ENCODE peak calls at places on chromosomes 16 and 17, in eight cellular contexts. E is SK-N-SH, V is OCI-LY7, C is trophoblast cell, P is GM23338, L is DND-41, N is endothelial cell of umbilical vein, F is mesenchymal stem cell. M is an unnamed sample. For H3K36me3 and H3K4me1, the result is how much of the 10 kb centered on the place peaks cover.

GRCh38 chr16:19291459-19291858 is 5.9 kb downstream of the CLEC19A start:
- DNase-seq in P (peak), E (no peak), F (peak), C (peak), V (no peak), N (peak), L (no peak), M (peak)

GRCh38 chr16:56282455-56282854 is 91.2 kb downstream of the GNAO1 start:
- DNase-seq in P (no peak), V (peak), F (no peak), N (no peak), E (no peak), L (no peak), C (no peak), M (no peak)

GRCh38 chr16:28592979-28593553 is 3.8 kb downstream of the SULT1A2 start:
- DNase-seq in E (no peak), L (no peak), V (no peak), P (no peak), N (no peak), F (no peak), C (no peak), M (no peak)

GRCh38 chr17:36529121-36529520 is 5.5 kb downstream of the MYO19 start:
- DNase-seq in N (peak), F (peak), E (no peak), L (no peak), V (no peak), P (no peak), C (no peak), M (peak)

GRCh38 chr17:13642188-13642587 is 40.5 kb upstream of the HS3ST3A1 start:
- DNase-seq in F (peak), C (no peak), L (no peak), N (no peak), V (no peak), E (no peak), P (no peak), M (no peak)

GRCh38 chr17:80978499-80979497 is 12.8 kb upstream of the CHMP6 start:
- DNase-seq in F (no peak), N (no peak), L (no peak), P (no peak), V (no peak), E (no peak), C (no peak), M (no peak)

GRCh38 chr16:19583665-19584300 is 28.3 kb downstream of the VPS35L start:
- DNase-seq in E (peak), L (no peak), C (no peak), F (peak), N (peak), P (peak), V (peak), M (peak)

GRCh38 chr17:57408064-57408811 is 151.9 kb downstream of the MSI2 start:
- DNase-seq in E (no peak), C (no peak), L (peak), N (no peak), V (peak), P (peak), F (peak), M (no peak)

GRCh38 chr17:80187090-80187489 is 17.3 kb downstream of the CARD14 start:
- DNase-seq in L (no peak), F (peak), P (no peak), C (peak), V (no peak), N (no peak), E (no peak), M (peak)

GRCh38 chr17:63714550-63715277 is 14.8 kb upstream of the LIMD2 start:
- DNase-seq in V (no peak), F (peak), N (no peak), P (no peak), E (no peak), C (no peak), L (no peak), M (no peak)

GRCh38 chr17:13576661-13577526 is 24.8 kb downstream of the HS3ST3A1 start:
- DNase-seq in N (no peak), V (peak), E (no peak), L (no peak), C (no peak), F (no peak), P (no peak), M (no peak)

GRCh38 chr17:82815354-82815753 is 24.5 kb downstream of the ZNF750 start:
- DNase-seq in V (no peak), N (no peak), C (no peak), L (no peak), E (no peak), F (no peak), P (no peak), M (no peak)

DNA sequence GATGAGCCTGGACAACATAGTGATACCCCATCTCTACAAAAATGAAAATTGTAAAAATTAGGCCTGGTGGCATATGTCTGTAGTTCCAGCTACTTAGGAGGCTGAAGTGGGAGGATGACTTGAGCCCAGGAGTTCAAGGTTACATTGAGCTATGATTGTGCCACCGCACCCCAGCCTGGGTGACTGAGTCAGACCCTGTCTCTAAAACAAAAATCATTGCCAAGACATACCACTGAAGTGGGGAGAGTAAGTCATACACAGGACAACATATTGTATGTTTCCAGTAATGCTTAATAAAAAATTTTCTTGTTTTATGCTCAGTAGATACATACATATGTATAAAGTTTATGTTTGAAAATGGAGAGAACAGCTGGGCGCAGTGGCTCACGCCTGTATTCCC is 39.2 kb downstream of the NDE1 start:
- DNase-seq in N (no peak), C (no peak), V (no peak), E (no peak), P (no peak), F (no peak), L (no peak), M (no peak)
- H3K36me3 ChIP-seq in N (under half), C (half or more), V (half or more), E (under half), P (under half), F (half or more), L (half or more), M (under half)

GRCh38 chr17:78922876-78923498 is 2.2 kb downstream of the TIMP2 start:
- DNase-seq in E (no peak), F (no peak), V (no peak), P (no peak), N (no peak), C (no peak), L (no peak), M (no peak)

GRCh38 chr17:78925662-78926555 is 722 bp upstream of the TIMP2 start:
- DNase-seq in P (peak), N (peak), V (no peak), E (peak), C (peak), L (no peak), F (peak), M (no peak)

GRCh38 chr17:78925234-78925633 is at the start of gene TIMP2:
- DNase-seq in L (peak), V (peak), E (peak), C (peak), F (peak), P (peak), N (peak), M (no peak)

GRCh38 chr17:78924481-78925151 is 571 bp downstream of the TIMP2 start:
- DNase-seq in P (peak), E (peak), F (no peak), L (peak), V (no peak), C (no peak), N (no peak), M (no peak)

GRCh38 chr17:78923660-78924453 is 1.3 kb downstream of the TIMP2 start:
- DNase-seq in E (peak), C (peak), V (peak), N (peak), P (peak), F (no peak), L (peak), M (peak)
- H3K4me1 ChIP-seq in E (half or more), C (under half), V (under half), N (under half), P (under half), F (under half), L (under half), M (under half)

GRCh38 chr16:88781140-88782077 is 3.6 kb downstream of the PIEZO1 start:
- DNase-seq in C (no peak), V (peak), F (no peak), E (no peak), L (peak), N (no peak), P (no peak), M (no peak)
- H2AFZ ChIP-seq in C (no peak), V (no peak), F (no peak), E (no peak), L (no peak), N (no peak), P (no peak), M (no peak)

GRCh38 chr16:86545481-86545880 is 9.6 kb downstream of the MTHFSD start:
- DNase-seq in E (no peak), C (no peak), V (no peak), F (no peak), L (no peak), N (no peak), P (no peak), M (no peak)

GRCh38 chr16:86541560-86541959 is 13.5 kb downstream of the MTHFSD start:
- DNase-seq in V (no peak), L (no peak), P (no peak), F (no peak), C (no peak), E (no peak), N (no peak), M (no peak)

GRCh38 chr16:86545927-86546637 is 9.0 kb downstream of the MTHFSD start:
- DNase-seq in C (no peak), E (no peak), N (no peak), P (no peak), F (no peak), V (no peak), L (no peak), M (no peak)

GRCh38 chr16:86540894-86541293 is 14.1 kb downstream of the MTHFSD start:
- DNase-seq in C (no peak), P (no peak), V (peak), N (no peak), E (no peak), L (no peak), F (no peak), M (no peak)

GRCh38 chr16:86542756-86543750 is 12.0 kb downstream of the MTHFSD start:
- DNase-seq in V (no peak), N (no peak), L (no peak), C (peak), P (no peak), E (no peak), F (no peak), M (no peak)
- H3K36me3 ChIP-seq in V (under half), N (under half), L (half or more), C (under half), P (under half), E (half or more), F (half or more), M (under half)

DNA sequence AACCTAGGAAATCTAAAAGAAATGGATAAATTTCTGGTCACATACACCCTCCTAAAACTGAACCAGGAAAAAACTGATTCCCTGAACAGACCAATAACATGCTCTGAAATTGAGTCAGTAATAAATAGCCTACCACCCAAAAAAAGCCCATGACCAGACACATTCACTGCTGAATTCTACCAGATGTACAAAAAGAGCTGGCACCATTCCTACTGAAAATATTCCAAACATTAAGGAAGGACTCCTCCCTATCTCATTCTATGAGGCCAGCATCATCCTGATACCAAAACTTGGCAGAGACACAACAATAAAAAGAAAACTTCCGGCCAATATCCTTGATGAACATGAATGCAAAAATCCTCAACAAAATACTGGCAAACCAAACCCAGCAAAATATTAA is 52.9 kb downstream of the TTC19 start:
- DNase-seq in F (no peak), E (no peak), N (no peak), C (no peak), V (no peak), L (no peak), P (no peak), M (no peak)
- H3K4me1 ChIP-seq in F (under half), E (under half), N (under half), C (under half), V (under half), L (under half), P (under half), M (under half)

DNA sequence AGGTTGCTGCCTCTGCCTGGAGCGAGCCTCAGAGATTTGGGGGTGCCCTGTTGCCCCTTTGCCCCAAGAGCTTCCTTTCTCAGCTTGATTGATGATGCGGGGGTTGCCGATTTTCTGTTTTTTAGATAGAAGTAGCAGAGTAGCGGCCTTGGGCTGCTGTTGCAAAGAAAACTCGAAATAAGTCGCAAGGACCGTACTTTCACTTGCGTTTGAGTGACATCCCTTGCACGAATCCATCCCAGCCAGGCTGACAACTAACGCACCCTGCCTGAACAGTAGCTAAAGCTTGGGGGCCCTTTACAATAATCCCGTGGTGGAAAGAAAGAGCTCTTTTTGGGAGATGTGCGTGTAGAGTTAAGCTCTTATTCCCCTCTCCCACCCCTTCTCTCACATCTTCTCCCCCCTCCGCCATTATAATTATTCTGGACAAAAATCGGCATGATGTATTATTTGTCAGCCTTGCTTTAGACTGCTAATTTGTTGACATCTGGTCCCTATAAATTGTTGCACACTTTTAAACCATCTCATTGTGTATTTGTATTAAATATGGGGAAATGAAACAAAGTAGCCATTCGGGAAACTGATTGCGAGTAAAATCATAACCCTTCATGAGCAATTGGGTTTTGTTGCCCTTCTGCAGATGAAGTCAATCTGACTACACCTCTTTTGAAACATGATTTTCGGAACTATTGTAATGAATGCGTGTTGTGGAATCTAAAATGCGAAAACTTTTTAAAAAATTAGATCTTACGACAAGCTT is 898 bp downstream of the USP10 start:
- DNase-seq in V (peak), N (peak), L (peak), E (peak), F (peak), C (no peak), P (peak), M (peak)
- H2AFZ ChIP-seq in V (no peak), N (no peak), L (peak), E (no peak), F (peak), C (peak), P (no peak), M (peak)

DNA sequence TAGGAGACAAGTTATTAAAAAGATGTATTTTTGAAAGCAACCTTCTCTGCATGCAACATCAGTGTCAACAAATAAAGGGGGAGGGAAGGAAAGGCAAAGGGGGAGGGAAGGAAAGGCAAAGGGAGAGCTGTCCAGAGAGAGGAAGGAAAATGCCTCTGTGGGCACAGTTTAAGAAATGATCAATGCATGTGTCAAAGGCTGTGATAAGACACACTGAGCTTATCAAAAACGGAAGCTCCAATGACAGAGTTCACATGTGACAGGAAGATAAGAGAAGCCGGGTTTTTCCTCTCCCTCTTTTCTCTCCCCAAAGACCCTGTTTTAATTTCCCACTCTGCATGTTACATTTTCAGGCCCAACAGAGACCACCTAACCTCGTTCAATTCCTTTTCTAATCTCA is 386.8 kb downstream of the NPIPA8 start:
- DNase-seq in N (no peak), E (no peak), C (no peak), P (no peak), V (no peak), F (no peak), L (no peak), M (no peak)
- H3K36me3 ChIP-seq in N (under half), E (under half), C (under half), P (under half), V (under half), F (under half), L (under half), M (under half)

DNA sequence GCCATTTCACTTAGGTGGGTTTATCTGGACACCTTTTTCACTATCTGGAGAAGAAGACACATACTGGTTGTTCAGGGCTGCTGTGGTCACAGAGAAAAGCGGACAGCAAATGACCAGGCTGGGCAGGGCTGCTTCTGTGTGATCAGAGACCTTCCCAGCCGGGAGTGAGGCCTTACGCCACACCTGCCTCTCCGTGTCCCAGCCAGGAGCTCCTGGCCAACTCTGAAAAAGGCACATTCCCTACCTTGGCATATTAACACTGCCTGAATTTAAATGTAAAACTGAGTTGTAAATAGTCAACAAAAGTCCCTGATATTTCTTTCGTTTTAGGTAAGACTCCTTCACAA is 9.1 kb upstream of the SOST start:
- DNase-seq in E (no peak), F (no peak), C (no peak), N (no peak), L (no peak), V (no peak), P (no peak), M (no peak)
- H3K4me1 ChIP-seq in E (under half), F (under half), C (under half), N (under half), L (under half), V (under half), P (under half), M (under half)

DNA sequence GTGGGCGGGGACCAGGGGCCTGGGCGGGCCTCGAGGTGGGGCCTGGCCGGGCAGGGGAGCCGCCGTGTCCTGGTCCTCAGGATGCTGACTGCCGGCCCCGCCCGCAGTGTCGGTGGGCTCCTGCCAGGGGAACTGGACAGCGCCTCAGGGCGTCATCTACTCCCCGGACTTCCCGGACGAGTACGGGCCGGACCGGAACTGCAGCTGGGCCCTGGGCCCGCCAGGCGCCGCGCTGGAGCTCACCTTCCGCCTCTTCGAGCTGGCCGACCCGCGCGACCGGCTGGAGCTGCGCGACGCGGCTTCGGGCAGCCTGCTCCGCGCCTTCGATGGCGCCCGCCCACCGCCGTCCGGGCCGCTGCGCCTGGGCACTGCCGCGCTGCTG is 2.4 kb upstream of the PAQR4 start:
- DNase-seq in E (no peak), V (no peak), N (no peak), C (no peak), P (peak), L (no peak), F (no peak), M (no peak)
- H2AFZ ChIP-seq in E (no peak), V (no peak), N (no peak), C (no peak), P (no peak), L (no peak), F (no peak), M (no peak)